ENCODE peak calls at places on chromosome 6, in eight cellular contexts. V, W, E, I, C, K, U and Y are unnamed samples.

GRCh38 chr6:49676671-49677281 is 36.6 kb downstream of the CRISP2 start:
- DNase-seq in V (no peak), W (no peak), I (no peak), U (no peak), K (no peak), E (no peak), C (no peak), Y (no peak)

GRCh38 chr6:11632795-11633511 is 95.4 kb downstream of the TMEM170B start:
- DNase-seq in E (no peak), V (no peak), W (peak; percentile 53), U (no peak), K (no peak), C (no peak), I (no peak), Y (peak; percentile 36)

GRCh38 chr6:170456886-170457698 is 96.0 kb downstream of the PSMB1 start:
- DNase-seq in W (no peak), C (no peak), K (no peak), U (no peak), I (no peak), E (no peak), V (peak; percentile 62), Y (no peak)

GRCh38 chr6:96899599-96899998 is 1.9 kb upstream of the NDUFAF4 start:
- DNase-seq in C (no peak), K (no peak), U (no peak), V (no peak), I (no peak), E (no peak), W (no peak), Y (no peak)

GRCh38 chr6:161215193-161215592 is 58.7 kb downstream of the AGPAT4 start:
- DNase-seq in E (no peak), W (peak; percentile 24), V (no peak), K (no peak), U (no peak), C (no peak), I (no peak), Y (peak; percentile 24)

GRCh38 chr6:3631862-3632261 is 119.7 kb downstream of the PXDC1 start:
- DNase-seq in W (no peak), U (no peak), K (no peak), I (no peak), E (no peak), C (no peak), V (no peak), Y (no peak)

GRCh38 chr6:169866668-169867521 is 115.5 kb downstream of the ERMARD start:
- DNase-seq in W (no peak), E (no peak), K (no peak), V (peak; percentile 31), C (no peak), I (no peak), U (no peak), Y (no peak)

GRCh38 chr6:164415832-164416563 is 893.4 kb downstream of the C6orf118 start:
- DNase-seq in I (no peak), W (no peak), E (no peak), C (no peak), U (no peak), K (no peak), V (no peak), Y (no peak)

GRCh38 chr6:35080821-35081425 is 60.2 kb downstream of the TCP11 start:
- DNase-seq in C (peak; percentile 7), U (peak; percentile 42), I (no peak), E (no peak), K (no peak), W (no peak), V (peak; percentile 67), Y (no peak)

GRCh38 chr6:15962449-15962764 is 166.5 kb upstream of the MYLIP start:
- DNase-seq in W (no peak), C (no peak), K (no peak), I (no peak), E (no peak), V (no peak), U (no peak), Y (no peak)

DNA sequence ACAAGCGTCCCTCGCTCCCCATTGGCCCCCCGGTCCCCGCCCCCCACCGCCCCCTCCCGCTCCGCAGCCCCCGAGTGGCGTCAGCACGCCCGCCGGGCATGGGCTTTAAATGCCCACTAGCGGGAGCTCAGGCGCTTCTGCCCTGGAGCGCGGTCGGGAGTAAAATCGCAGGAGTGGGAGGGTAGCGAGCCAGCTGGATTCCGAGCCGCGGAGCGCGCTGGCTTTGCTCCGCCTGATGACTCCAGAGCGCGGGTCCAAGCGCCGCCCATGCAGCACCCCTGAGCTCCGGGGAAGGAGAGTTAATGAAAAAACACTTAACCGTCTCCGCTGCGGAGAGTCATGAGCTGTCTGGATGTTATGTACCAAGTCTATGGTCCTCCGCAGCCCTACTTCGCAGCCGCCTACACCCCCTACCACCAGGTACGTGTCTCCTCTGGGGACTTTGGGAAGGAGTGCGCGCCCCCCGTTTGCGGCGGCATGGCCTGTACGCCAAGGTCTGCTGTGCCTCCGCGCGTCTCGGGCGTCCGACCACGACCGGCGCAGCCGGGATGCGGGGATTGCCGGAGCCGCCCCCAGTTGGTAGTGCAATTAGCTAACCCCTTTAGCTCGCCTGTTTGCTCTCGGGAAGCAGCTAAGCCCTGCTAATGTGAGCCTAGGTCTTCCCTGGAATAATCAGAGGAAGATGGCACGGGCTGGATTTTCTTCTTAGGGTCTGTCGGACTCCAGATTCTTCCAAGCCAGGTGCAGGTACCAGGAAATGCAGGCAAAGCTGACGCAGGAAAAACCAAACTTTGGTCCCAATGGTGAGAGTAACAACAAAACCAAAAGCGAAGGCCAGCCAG is at the start of gene VGLL2:
- DNase-seq in K (no peak), C (peak; percentile 35), E (no peak), W (peak; percentile 47), U (no peak), I (peak; percentile 16), V (peak; percentile 71), Y (no peak)
- TF ChIP-seq POLR2A in K (no peak), C (no peak), E (no peak), W (no peak), U (no peak), I (no peak), V (no peak), Y (no peak)

GRCh38 chr6:8110725-8111124 is 8.4 kb upstream of the EEF1E1 start:
- DNase-seq in V (no peak), U (no peak), K (no peak), E (no peak), W (no peak), I (no peak), C (no peak), Y (no peak)

GRCh38 chr6:8110117-8110721 is 7.9 kb upstream of the EEF1E1 start:
- DNase-seq in W (no peak), C (no peak), V (no peak), E (no peak), K (no peak), I (no peak), U (no peak), Y (no peak)

GRCh38 chr6:8103726-8104125 is 1.4 kb upstream of the EEF1E1 start:
- DNase-seq in V (no peak), K (no peak), U (no peak), E (no peak), I (no peak), C (no peak), W (no peak), Y (no peak)

GRCh38 chr6:8108759-8109539 is 6.6 kb upstream of the EEF1E1 start:
- DNase-seq in E (no peak), U (no peak), W (no peak), I (no peak), V (no peak), K (no peak), C (no peak), Y (no peak)

DNA sequence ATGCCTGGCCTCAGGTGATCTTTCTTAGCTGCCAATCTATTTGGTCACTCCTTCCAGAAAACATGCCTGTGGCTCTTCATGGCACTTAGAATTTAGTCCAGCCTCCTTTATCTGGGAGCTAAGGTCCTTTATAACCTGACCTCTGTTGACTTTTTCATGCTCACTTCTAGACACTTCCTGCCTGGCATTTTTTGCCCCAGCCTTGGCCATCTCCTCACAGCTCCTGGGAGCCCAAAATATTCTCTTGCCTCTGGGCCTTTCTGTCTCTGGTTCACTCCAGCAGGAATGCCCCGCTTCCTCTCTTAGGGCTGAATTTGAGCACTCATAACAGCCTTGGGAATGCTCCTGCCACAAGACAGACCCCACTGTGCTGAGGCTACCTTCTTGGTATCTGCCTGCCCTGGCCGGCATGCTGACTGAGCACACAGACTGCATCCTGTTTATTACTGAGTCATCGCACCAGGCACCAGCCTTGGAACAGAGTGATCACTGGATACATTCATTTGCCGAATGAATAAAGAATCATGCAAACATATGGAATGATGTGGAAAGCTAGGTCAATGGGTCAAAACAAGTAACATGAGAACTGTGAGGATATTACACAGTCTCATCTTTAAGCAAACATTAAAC is 5.8 kb upstream of the EEF1E1 start:
- DNase-seq in V (no peak), I (peak; percentile 55), E (no peak), C (no peak), W (no peak), U (no peak), K (no peak), Y (peak; percentile 72)
- TF ChIP-seq POLR2A in V (no peak), I (no peak), E (no peak), C (no peak), W (no peak), U (no peak), K (no peak), Y (no peak)

DNA sequence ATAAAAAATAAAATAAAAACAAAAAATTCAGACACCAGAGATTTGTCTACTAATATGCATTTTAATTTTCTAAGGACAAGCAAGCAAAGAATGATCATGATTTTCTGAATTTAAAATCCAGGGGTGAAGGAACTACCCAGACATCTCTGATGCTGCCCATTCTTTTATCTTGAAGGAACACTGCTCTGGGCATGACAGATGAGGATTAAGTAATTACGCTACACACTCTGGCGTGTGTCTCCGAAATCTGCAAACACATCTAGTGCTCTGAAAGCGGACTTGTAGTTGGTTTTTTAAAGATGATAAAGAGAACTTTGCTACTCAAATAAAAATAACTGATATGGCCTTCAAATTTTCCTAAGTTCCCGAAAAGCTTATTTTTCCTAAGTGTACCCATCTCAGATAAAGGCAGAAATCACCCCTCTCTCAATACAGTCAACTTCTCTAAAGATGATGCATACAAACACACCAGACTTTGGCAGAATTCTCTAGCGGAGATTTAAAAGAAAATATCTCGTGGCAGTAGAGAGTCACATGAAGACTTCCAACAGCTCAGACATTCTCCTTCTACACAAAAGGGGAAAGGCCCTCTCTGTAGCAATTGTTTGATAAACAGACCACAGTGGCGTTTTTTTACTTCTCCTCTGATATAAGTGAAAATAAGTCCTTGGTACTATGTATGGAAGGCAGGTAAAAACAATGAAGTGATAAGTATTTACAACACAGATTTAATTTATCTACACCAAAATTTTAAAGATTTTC is 133.8 kb downstream of the BACH2 start:
- DNase-seq in I (no peak), U (no peak), W (no peak), K (no peak), E (no peak), V (no peak), C (no peak), Y (no peak)
- TF ChIP-seq POLR2A in I (no peak), U (no peak), W (no peak), K (no peak), E (no peak), V (no peak), C (no peak), Y (no peak)

DNA sequence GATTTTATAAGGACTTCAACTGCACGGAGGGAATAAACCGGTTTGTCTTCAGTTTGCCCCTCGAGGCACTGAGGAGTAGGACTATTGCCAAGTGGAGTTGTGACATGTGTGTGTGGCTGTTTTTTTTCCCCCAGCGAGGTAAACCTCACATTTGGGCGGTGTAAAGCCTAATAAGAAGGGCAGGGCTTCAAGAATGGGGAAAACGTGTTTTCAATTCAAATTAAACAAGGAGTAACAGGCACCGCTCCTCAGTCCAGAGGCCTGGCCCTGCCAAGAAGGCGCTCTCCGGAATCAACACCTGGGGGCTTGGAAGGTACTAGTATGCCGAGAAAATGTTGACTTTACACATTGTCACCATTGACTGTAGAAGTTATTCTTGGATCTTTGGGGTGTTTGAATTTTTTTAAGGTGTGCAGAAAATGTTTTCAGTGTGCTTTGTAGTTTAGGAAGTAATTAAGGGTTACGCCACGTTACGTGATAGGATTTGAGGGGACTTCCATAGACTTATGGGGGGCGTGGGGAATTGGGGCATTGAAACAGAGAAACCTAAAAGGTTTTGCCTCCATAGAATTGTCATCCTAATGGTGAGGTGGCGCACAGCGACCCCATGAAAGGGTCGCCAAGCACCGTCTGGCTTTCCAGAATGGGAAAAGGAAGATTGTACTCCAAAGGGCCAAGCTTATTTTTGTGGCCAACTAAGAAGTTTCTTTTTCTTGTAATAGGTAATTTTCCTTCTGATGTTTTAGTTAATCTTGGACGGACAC is 802 bp downstream of the ADGRG6 start:
- DNase-seq in I (no peak), K (peak; percentile 67), V (no peak), W (no peak), E (no peak), U (no peak), C (no peak), Y (no peak)
- TF ChIP-seq POLR2A in I (no peak), K (no peak), V (no peak), W (no peak), E (no peak), U (no peak), C (no peak), Y (no peak)